ENCODE peak calls at places on chromosome 17, in eight cellular contexts. V, I, R, N, D, H, E and M are unnamed samples.

GRCh38 chr17:74605361-74605760 is 13.3 kb upstream of the CD300LD start:
- DNase-seq in D (peak), V (no peak), H (peak), E (peak), N (no peak), R (no peak), I (peak), M (no peak)

GRCh38 chr17:67054011-67054591 is 9.7 kb downstream of the CACNG1 start:
- DNase-seq in I (no peak), H (no peak), R (no peak), V (no peak), D (no peak), N (no peak), E (no peak), M (peak)

GRCh38 chr17:13310858-13311257 is 290.9 kb downstream of the HS3ST3A1 start:
- DNase-seq in E (no peak), V (no peak), H (no peak), I (no peak), N (no peak), D (no peak), R (no peak), M (no peak)

GRCh38 chr17:15886804-15887203 is 58.1 kb upstream of the ADORA2B start:
- DNase-seq in R (no peak), V (no peak), E (no peak), N (no peak), I (no peak), D (no peak), H (no peak), M (no peak)

GRCh38 chr17:40607641-40608040 is 40.0 kb downstream of the SMARCE1 start:
- DNase-seq in I (no peak), H (no peak), D (no peak), N (no peak), V (peak), R (no peak), E (no peak), M (peak)

GRCh38 chr17:78374631-78375274 is 3.7 kb upstream of the PGS1 start:
- DNase-seq in N (no peak), E (peak), V (no peak), R (no peak), I (no peak), D (peak), H (no peak), M (no peak)

GRCh38 chr17:44911133-44912001 is 3.9 kb downstream of the GFAP start:
- DNase-seq in N (peak), R (peak), E (peak), I (peak), D (peak), V (peak), H (no peak), M (peak)

GRCh38 chr17:2906907-2907306 is 110.7 kb downstream of the RAP1GAP2 start:
- DNase-seq in R (no peak), I (no peak), N (no peak), E (no peak), D (no peak), H (no peak), V (peak), M (no peak)

GRCh38 chr17:45221081-45221996 is at the start of gene FMNL1:
- DNase-seq in R (peak), H (no peak), V (peak), D (no peak), N (peak), I (peak), E (no peak), M (peak)

GRCh38 chr17:787641-788221 is 5.6 kb downstream of the MRM3 start:
- DNase-seq in D (no peak), E (no peak), I (no peak), H (no peak), V (no peak), N (no peak), R (no peak), M (no peak)

GRCh38 chr17:80526116-80526910 is 18.3 kb upstream of the RPTOR start:
- DNase-seq in V (no peak), I (no peak), N (no peak), E (no peak), D (no peak), R (no peak), H (no peak), M (no peak)

GRCh38 chr17:4678448-4679026 is 25.4 kb downstream of the PELP1 start:
- DNase-seq in I (no peak), D (peak), R (no peak), V (no peak), E (peak), H (peak), N (no peak), M (no peak)

GRCh38 chr17:82964851-82965341 is 114.5 kb upstream of the METRNL start:
- DNase-seq in I (no peak), R (no peak), N (no peak), H (no peak), E (no peak), V (peak), D (no peak), M (peak)

GRCh38 chr17:79834575-79835469 is 4.4 kb downstream of the CBX4 start:
- DNase-seq in R (no peak), N (no peak), D (no peak), I (no peak), E (no peak), H (no peak), V (peak), M (peak)

GRCh38 chr17:3892095-3892998 is 506 bp downstream of the CAMKK1 start:
- DNase-seq in H (no peak), V (peak), N (peak), I (peak), R (peak), E (peak), D (peak), M (peak)

GRCh38 chr17:55450232-55450631 is 28.6 kb upstream of the MMD start:
- DNase-seq in H (no peak), I (no peak), N (no peak), V (no peak), R (no peak), E (no peak), D (no peak), M (no peak)

GRCh38 chr17:37848690-37849616 is 75.3 kb upstream of the TBC1D3K start:
- DNase-seq in V (no peak), H (peak), I (no peak), N (no peak), R (peak), E (peak), D (peak), M (peak)